ENCODE peak calls at places on chromosomes 6 and 20, in seven cellular contexts. A is psoas muscle, P is lung, D is heart left ventricle, M is fibroblast of lung, V is MM.1S, B is esophagus squamous epithelium. L is an unnamed sample. For H3K9me3, the result is how much of the 10 kb centered on the place peaks cover.

GRCh38 chr6:149025061-149025460 is 278.2 kb downstream of the UST start:
- DNase-seq in V (no peak), M (no peak), B (no peak), P (no peak), D (no peak), A (no peak), L (no peak)

GRCh38 chr20:15862178-15862577 is 711.1 kb downstream of the KIF16B start:
- DNase-seq in M (no peak), V (no peak), P (no peak), A (no peak), D (no peak), B (no peak), L (no peak)

GRCh38 chr20:18831830-18832229 is 18.2 kb downstream of the SCP2D1 start:
- DNase-seq in V (no peak), A (no peak), P (no peak), B (no peak), M (peak), D (no peak), L (no peak)

GRCh38 chr6:38307730-38308129 is 332.0 kb downstream of the BTBD9 start:
- DNase-seq in B (no peak), D (no peak), M (no peak), P (no peak), A (no peak), V (no peak), L (no peak)

GRCh38 chr6:21441386-21441785 is 152.2 kb upstream of the SOX4 start:
- DNase-seq in V (no peak), D (no peak), A (no peak), P (no peak), M (peak), B (no peak), L (no peak)

GRCh38 chr6:120363429-120363828 is 970.9 kb downstream of the TBC1D32 start:
- DNase-seq in M (peak), V (no peak), B (no peak), P (no peak), D (no peak), A (no peak), L (no peak)

GRCh38 chr6:142187209-142187608 is 40.1 kb downstream of the VTA1 start:
- DNase-seq in A (peak), M (peak), P (no peak), V (no peak), B (no peak), D (peak), L (no peak)

GRCh38 chr20:3380228-3381070 is 27.0 kb downstream of the DNAAF9 start:
- DNase-seq in V (no peak), P (no peak), B (no peak), M (no peak), A (no peak), D (no peak), L (no peak)

GRCh38 chr20:24756292-24757025 is 192.6 kb upstream of the CST7 start:
- DNase-seq in B (no peak), A (no peak), V (no peak), D (no peak), P (no peak), M (no peak), L (no peak)

GRCh38 chr20:41145821-41146620 is 8.7 kb downstream of the PLCG1 start:
- DNase-seq in V (no peak), M (no peak), D (peak), P (peak), B (no peak), A (peak), L (no peak)

GRCh38 chr6:135285165-135285564 is 104.1 kb downstream of the MYB start:
- DNase-seq in P (no peak), V (no peak), D (no peak), M (no peak), B (no peak), A (no peak), L (no peak)

GRCh38 chr6:134787261-134787871 is 162.5 kb downstream of the ALDH8A1 start:
- DNase-seq in V (no peak), M (peak), A (no peak), B (no peak), P (no peak), D (no peak), L (no peak)

GRCh38 chr6:135362124-135362523 is 135.4 kb downstream of the AHI1 start:
- DNase-seq in A (no peak), V (no peak), B (no peak), M (no peak), D (no peak), P (no peak), L (no peak)

GRCh38 chr20:4957939-4958362 is 43.4 kb downstream of the SLC23A2 start:
- DNase-seq in D (no peak), P (peak), M (peak), B (no peak), A (no peak), V (no peak), L (no peak)

GRCh38 chr6:160005861-160006540 is 37.1 kb downstream of the IGF2R start:
- DNase-seq in M (peak), B (no peak), A (peak), D (peak), P (no peak), V (no peak), L (no peak)

GRCh38 chr6:32645047-32645703 is 8.0 kb downstream of the HLA-DQA1 start:
- DNase-seq in B (no peak), V (no peak), P (no peak), D (no peak), M (no peak), A (no peak), L (no peak)

GRCh38 chr20:43375586-43375985 is 82.1 kb upstream of the SRSF6 start:
- DNase-seq in M (peak), B (no peak), A (no peak), V (no peak), P (no peak), D (no peak), L (no peak)

GRCh38 chr6:159654483-159655098 is 38.5 kb downstream of the SOD2 start:
- DNase-seq in V (peak), P (no peak), M (peak), B (no peak), A (no peak), D (no peak), L (no peak)

GRCh38 chr6:7545509-7546369 is 4.3 kb downstream of the DSP start:
- DNase-seq in V (no peak), A (no peak), D (no peak), M (peak), P (no peak), B (no peak), L (no peak)

GRCh38 chr6:83436674-83437073 is 5.8 kb upstream of the ME1 start:
- DNase-seq in P (no peak), A (no peak), M (no peak), V (no peak), D (no peak), B (no peak), L (no peak)

GRCh38 chr20:58218665-58219341 is 9.7 kb downstream of the ANKRD60 start:
- DNase-seq in B (no peak), V (no peak), P (no peak), A (no peak), D (no peak), M (no peak), L (no peak)

GRCh38 chr20:21380711-21381110 is 16.6 kb downstream of the NKX2-4 start:
- DNase-seq in V (no peak), B (no peak), M (no peak), P (no peak), D (no peak), A (no peak), L (no peak)

GRCh38 chr6:63058601-63059000 is 152.7 kb upstream of the FKBP1C start:
- DNase-seq in A (no peak), V (no peak), D (no peak), P (no peak), M (no peak), B (no peak), L (no peak)

GRCh38 chr6:38603966-38604365 is 35.8 kb downstream of the BTBD9 start:
- DNase-seq in M (peak), B (no peak), P (no peak), D (no peak), A (no peak), V (no peak), L (no peak)

GRCh38 chr20:24952376-24953203 is 3.5 kb downstream of the CST7 start:
- DNase-seq in M (no peak), V (no peak), A (no peak), B (no peak), P (no peak), D (no peak), L (no peak)

GRCh38 chr6:45109551-45109950 is 218.6 kb upstream of the RUNX2 start:
- DNase-seq in D (no peak), V (peak), A (no peak), B (no peak), M (no peak), P (no peak), L (no peak)

GRCh38 chr6:160261991-160262718 is 3.5 kb upstream of the SLC22A2 start:
- DNase-seq in V (no peak), D (no peak), B (no peak), A (no peak), M (no peak), P (no peak), L (no peak)

GRCh38 chr20:37223053-37223452 is 38.6 kb downstream of the GHRH start:
- DNase-seq in P (peak), B (no peak), D (no peak), V (no peak), M (peak), A (no peak), L (no peak)

GRCh38 chr20:60823001-60823649 is 428.9 kb upstream of the CDH4 start:
- DNase-seq in A (no peak), B (no peak), P (no peak), M (no peak), D (no peak), V (no peak), L (no peak)

GRCh38 chr20:25525857-25526256 is 59.5 kb downstream of the NINL start:
- DNase-seq in D (no peak), A (no peak), P (no peak), B (no peak), M (peak), V (no peak), L (no peak)

GRCh38 chr6:90350689-90351554 is 54.3 kb upstream of the BACH2 start:
- DNase-seq in V (no peak), B (no peak), A (no peak), P (no peak), D (peak), M (no peak), L (peak)

GRCh38 chr20:24966317-24967012 is 17.4 kb downstream of the CST7 start:
- DNase-seq in B (no peak), M (no peak), P (no peak), V (no peak), A (no peak), D (no peak), L (peak)

GRCh38 chr20:19621072-19621471 is 137.0 kb upstream of the RIN2 start:
- DNase-seq in D (no peak), A (no peak), B (no peak), M (peak), P (no peak), V (no peak), L (no peak)

GRCh38 chr6:7730411-7730810 is 4.5 kb downstream of the BMP6 start:
- DNase-seq in A (no peak), V (no peak), B (no peak), M (no peak), D (no peak), P (no peak), L (no peak)

GRCh38 chr20:49214546-49214945 is 4.7 kb upstream of the DDX27 start:
- DNase-seq in V (no peak), P (no peak), D (no peak), B (no peak), M (no peak), A (no peak), L (no peak)

GRCh38 chr6:168741305-168741704 is 300.3 kb downstream of the SMOC2 start:
- DNase-seq in D (no peak), P (no peak), A (no peak), V (no peak), M (no peak), B (no peak), L (no peak)

GRCh38 chr20:36988494-36988966 is 37.0 kb upstream of the SAMHD1 start:
- DNase-seq in V (no peak), P (no peak), A (no peak), M (peak), D (no peak), B (no peak), L (peak)

GRCh38 chr20:2612073-2612472 is 40.4 kb upstream of the NOP56 start:
- DNase-seq in M (no peak), P (no peak), A (no peak), V (no peak), D (no peak), B (no peak), L (no peak)

GRCh38 chr6:130697661-130698535 is 129.3 kb upstream of the SMLR1 start:
- DNase-seq in V (peak), D (no peak), A (no peak), P (no peak), B (no peak), M (peak), L (peak)
- TF ChIP-seq CTCF in V (peak), D (peak), A (peak), P (peak), B (peak), M (peak), L (peak)

DNA sequence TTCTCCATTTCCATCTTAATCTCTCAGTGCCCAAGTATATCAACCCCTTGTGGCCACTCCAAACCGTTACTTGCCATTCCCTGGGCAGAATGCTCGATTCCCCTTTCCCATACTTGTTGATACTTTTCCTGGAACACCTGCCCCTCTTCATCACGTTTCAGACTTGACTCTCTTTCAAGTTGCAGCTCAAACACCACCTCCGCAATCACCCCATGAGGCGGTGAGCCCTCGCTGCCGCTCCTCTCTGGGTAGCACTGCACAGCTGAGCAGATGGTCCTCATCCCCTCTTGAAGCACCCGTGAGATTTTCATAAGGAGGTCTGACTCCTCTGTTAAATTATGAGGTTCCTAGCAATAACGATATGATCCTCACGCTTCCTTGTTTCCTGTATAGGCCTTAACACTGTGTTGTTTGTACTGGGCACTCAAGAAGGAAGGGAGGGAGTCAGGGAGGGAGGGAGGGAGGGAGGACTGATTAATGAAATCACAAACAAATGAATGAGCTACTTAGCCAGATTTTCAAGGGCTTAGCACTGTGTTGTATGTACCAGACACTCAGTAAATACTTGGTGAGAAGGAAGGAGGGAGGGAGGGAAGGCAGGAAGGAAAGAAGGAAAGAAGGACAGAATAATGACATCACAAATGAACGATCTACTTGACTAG is 8.0 kb upstream of the UQCC2 start:
- DNase-seq in V (no peak), D (no peak), P (peak), B (no peak), A (no peak), M (no peak), L (no peak)
- H3K27ac ChIP-seq in V (no peak), D (no peak), P (peak), B (peak), A (peak), M (no peak), L (no peak)

DNA sequence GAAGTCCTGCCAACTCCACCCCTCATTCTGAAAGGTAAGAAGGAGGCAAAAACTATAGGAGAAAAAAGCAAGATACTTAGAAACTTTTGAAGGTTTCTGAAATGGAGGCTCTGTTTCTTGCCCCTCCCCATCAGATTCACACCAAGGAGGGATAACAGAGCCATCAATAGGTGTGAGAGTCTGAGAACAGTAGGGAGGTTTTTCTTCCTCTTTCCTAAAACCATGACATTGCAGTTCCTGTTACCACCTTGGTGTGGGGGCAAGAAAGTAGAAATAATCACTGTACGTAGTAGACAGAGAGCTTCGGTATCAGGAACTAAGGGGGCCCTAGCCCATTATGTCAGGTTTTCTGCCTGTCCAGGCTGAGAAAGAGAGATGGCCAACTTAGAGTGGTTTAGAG is 333.3 kb upstream of the SYNCRIP start:
- DNase-seq in D (no peak), P (no peak), M (no peak), B (no peak), V (no peak), A (no peak), L (no peak)
- H3K9me3 ChIP-seq in D (under half), P (under half), M (under half), B (under half), V (under half), A (under half), L (under half)

GRCh38 chr6:40999498-41000070 is 39.4 kb downstream of the UNC5CL start:
- DNase-seq in D (peak), B (no peak), A (peak), M (peak), P (peak), V (no peak), L (no peak)
- TF ChIP-seq CTCF in D (peak), B (peak), A (peak), M (peak), P (peak), V (peak), L (no peak)

GRCh38 chr6:41641352-41641925 is 3.2 kb downstream of the MDFI start:
- DNase-seq in M (no peak), D (no peak), A (no peak), B (no peak), V (no peak), P (no peak), L (no peak)
- H3K27ac ChIP-seq in M (no peak), D (no peak), A (no peak), B (no peak), V (no peak), P (no peak), L (no peak)

DNA sequence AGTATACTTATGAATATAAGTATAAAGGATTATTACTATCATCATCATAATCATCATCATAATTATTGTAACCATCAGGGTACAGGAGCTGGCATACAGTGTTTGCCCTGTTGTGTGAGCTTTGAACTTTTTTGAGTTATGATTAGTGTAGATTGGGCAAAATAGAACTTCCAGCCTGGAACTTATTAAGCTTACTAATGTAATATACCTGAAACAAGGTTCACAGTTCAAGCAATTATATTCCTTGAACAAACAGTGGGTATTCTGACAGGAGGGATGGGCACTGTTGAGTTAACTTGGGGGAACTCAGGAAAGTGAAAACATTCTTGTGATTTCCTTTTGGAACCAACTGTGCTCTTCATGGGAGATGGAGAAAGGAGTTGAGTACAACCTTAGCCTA is 680.0 kb downstream of the DOK5 start:
- DNase-seq in V (no peak), B (no peak), D (no peak), M (no peak), P (no peak), A (no peak), L (no peak)
- H3K9me3 ChIP-seq in V (under half), B (under half), D (under half), M (under half), P (under half), A (under half), L (under half)

GRCh38 chr6:125155344-125155743 is 1.8 kb downstream of the TPD52L1 start:
- DNase-seq in M (no peak), D (no peak), A (no peak), P (no peak), B (no peak), V (no peak), L (no peak)

GRCh38 chr6:125156496-125156895 is 2.9 kb downstream of the TPD52L1 start:
- DNase-seq in A (no peak), M (no peak), D (no peak), V (no peak), P (no peak), B (no peak), L (no peak)

GRCh38 chr6:125153541-125154183 is at the start of gene TPD52L1:
- DNase-seq in V (peak), A (peak), D (peak), B (no peak), M (peak), P (peak), L (peak)

GRCh38 chr6:125151715-125152114 is 1.9 kb upstream of the TPD52L1 start:
- DNase-seq in D (no peak), A (no peak), M (no peak), V (no peak), P (no peak), B (no peak), L (no peak)

DNA sequence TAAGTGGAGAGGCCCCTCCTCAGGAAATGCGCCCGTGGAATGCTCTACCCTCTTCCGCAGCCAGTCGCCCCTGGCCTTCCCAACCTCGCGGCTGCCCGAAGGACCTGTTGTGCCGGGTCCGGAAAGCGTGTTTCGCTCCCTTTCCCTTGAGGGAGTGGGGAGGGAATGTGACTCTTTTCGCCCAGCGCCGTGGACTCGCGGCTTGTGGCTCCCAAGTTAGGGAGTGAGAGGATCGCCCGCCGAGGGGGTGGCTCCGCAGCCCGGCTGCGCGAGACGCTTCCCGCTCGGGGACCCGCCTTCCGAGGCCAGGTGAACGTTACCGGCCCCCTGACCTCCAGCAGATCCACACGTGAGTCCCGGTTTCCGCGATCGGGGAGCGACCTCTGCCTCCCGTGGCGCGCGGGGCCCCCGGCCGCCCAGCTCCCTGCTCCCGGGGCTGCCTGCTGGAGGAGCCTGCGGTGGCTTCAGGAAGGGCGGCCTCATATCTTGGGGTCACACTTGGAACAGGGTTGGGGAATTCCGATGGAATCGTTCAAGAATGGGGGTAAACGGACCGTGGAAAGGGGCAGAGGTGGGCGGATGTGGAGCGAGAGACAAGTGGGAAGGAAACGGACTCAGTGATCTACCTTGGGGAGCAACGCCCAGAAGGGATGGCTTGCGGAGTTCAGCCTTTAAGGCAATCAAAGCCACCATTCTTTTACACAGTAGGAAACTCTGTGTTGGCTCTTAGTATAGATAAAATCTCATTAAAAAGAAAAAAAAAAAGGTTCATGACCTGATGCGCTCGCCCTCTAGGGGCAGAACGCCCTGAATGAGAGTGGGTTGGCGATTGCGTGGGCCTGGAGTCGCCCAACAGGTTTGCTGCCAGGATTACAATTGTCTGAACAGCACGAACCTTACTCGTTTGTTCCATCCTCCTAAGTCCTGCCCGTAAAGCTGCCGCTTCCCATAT is 887 bp downstream of the TPD52L1 start:
- DNase-seq in V (no peak), A (peak), P (peak), M (peak), D (peak), B (no peak), L (no peak)
- TF ChIP-seq CTCF in V (peak), A (peak), P (no peak), M (no peak), D (no peak), B (peak), L (no peak)